ENCODE peak calls at places on chromosomes 3 and 15, in four cellular contexts. Z, I, J and B are unnamed samples.
A peak's percentile ranks its signal among the peaks of the same experiment; 100 is the strongest.

GRCh38 chr15:76737573-76737972 is 167.6 kb downstream of the SCAPER start:
- DNase-seq in Z (no peak), I (no peak), J (no peak), B (no peak)

GRCh38 chr3:109532257-109533216 is 195.2 kb upstream of the DPPA4 start:
- DNase-seq in I (no peak), J (no peak), Z (peak; percentile 22), B (peak; percentile 16)

GRCh38 chr3:9825461-9826040 is 15.5 kb downstream of the TTLL3 start:
- DNase-seq in J (no peak), Z (no peak), I (no peak), B (no peak)

GRCh38 chr15:33341943-33342342 is 31.2 kb downstream of the RYR3 start:
- DNase-seq in I (no peak), J (no peak), Z (no peak), B (no peak)

GRCh38 chr3:122682016-122682374 is 1.4 kb downstream of the PARP14 start:
- DNase-seq in J (no peak), I (no peak), Z (no peak), B (no peak)

GRCh38 chr3:193982258-193982659 is 153.7 kb upstream of the HES1 start:
- DNase-seq in I (no peak), Z (no peak), J (no peak), B (no peak)

GRCh38 chr3:156181509-156181908 is 61.1 kb downstream of the KCNAB1 start:
- DNase-seq in I (no peak), J (no peak), Z (no peak), B (no peak)

GRCh38 chr3:71252466-71252865 is 331.1 kb downstream of the FOXP1 start:
- DNase-seq in J (no peak), Z (no peak), I (no peak), B (no peak)

GRCh38 chr3:127167315-127168043 is 25.5 kb upstream of the PRR23E start:
- DNase-seq in J (no peak), I (no peak), Z (no peak), B (no peak)

GRCh38 chr15:41565702-41566101 is 6.7 kb downstream of the TYRO3 start:
- DNase-seq in Z (no peak), I (no peak), J (no peak), B (no peak)

GRCh38 chr3:20039082-20039764 is 1.0 kb upstream of the KAT2B start:
- DNase-seq in I (no peak), Z (no peak), J (no peak), B (no peak)

GRCh38 chr15:37581866-37582532 is 352.4 kb upstream of the TMCO5A start:
- DNase-seq in J (no peak), I (no peak), Z (no peak), B (no peak)

GRCh38 chr3:125589743-125590142 is 5.6 kb downstream of the OSBPL11 start:
- DNase-seq in I (no peak), Z (no peak), J (no peak), B (no peak)

GRCh38 chr3:127483902-127484591 is 106.5 kb downstream of the TPRA1 start:
- DNase-seq in Z (no peak), I (no peak), J (no peak), B (no peak)

GRCh38 chr3:185439745-185440466 is 58.9 kb downstream of the TMEM41A start:
- DNase-seq in J (no peak), I (no peak), Z (no peak), B (no peak)